ENCODE peak calls at places on chromosomes 3 and 15, in five cellular contexts. One of them, this sample, is unnamed.

GRCh38 chr3:57281710-57282109 is 10.8 kb downstream of the ASB14 start:
- DNase-seq in PC-9: peak; percentile 53
- DNase-seq in lower lobe of right lung: no peak
- DNase-seq in H9: no peak
- DNase-seq in tibial nerve: no peak
- DNase-seq in this sample: no peak

GRCh38 chr3:156211583-156211982 is 91.2 kb downstream of the KCNAB1 start:
- DNase-seq in lower lobe of right lung: no peak
- DNase-seq in H9: no peak
- DNase-seq in PC-9: no peak
- DNase-seq in tibial nerve: no peak
- DNase-seq in this sample: no peak

GRCh38 chr3:122793568-122794416 is at the start of gene HSPBAP1:
- DNase-seq in PC-9: peak; percentile 91
- DNase-seq in lower lobe of right lung: peak; percentile 97
- DNase-seq in tibial nerve: peak; percentile 90
- DNase-seq in H9: peak; percentile 96
- DNase-seq in this sample: peak; percentile 92

GRCh38 chr3:49276475-49277356 is at the start of gene C3orf62:
- DNase-seq in tibial nerve: peak; percentile 84
- DNase-seq in PC-9: no peak
- DNase-seq in lower lobe of right lung: peak; percentile 94
- DNase-seq in H9: peak; percentile 91
- DNase-seq in this sample: peak; percentile 11

GRCh38 chr3:49673715-49674490 is at the start of gene APEH:
- DNase-seq in H9: peak; percentile 98
- DNase-seq in tibial nerve: peak; percentile 87
- DNase-seq in PC-9: peak; percentile 93
- DNase-seq in lower lobe of right lung: peak; percentile 99
- DNase-seq in this sample: peak; percentile 93

GRCh38 chr3:115148142-115148790 is 1.2 kb upstream of the ZBTB20 start:
- DNase-seq in lower lobe of right lung: no peak
- DNase-seq in tibial nerve: no peak
- DNase-seq in PC-9: no peak
- DNase-seq in H9: no peak
- DNase-seq in this sample: no peak

GRCh38 chr3:123687286-123687685 is 102.4 kb upstream of the HACD2 start:
- DNase-seq in H9: no peak
- DNase-seq in lower lobe of right lung: no peak
- DNase-seq in PC-9: no peak
- DNase-seq in tibial nerve: no peak
- DNase-seq in this sample: no peak

GRCh38 chr3:105066106-105066839 is 300.4 kb upstream of the ALCAM start:
- DNase-seq in PC-9: no peak
- DNase-seq in lower lobe of right lung: no peak
- DNase-seq in tibial nerve: no peak
- DNase-seq in H9: no peak
- DNase-seq in this sample: no peak

GRCh38 chr3:42728056-42728455 is 25.5 kb upstream of the HHATL start:
- DNase-seq in lower lobe of right lung: no peak
- DNase-seq in tibial nerve: no peak
- DNase-seq in H9: peak; percentile 20
- DNase-seq in PC-9: no peak
- DNase-seq in this sample: no peak

GRCh38 chr15:40286794-40287193 is 3.9 kb upstream of the ANKRD63 start:
- DNase-seq in lower lobe of right lung: no peak
- DNase-seq in tibial nerve: no peak
- DNase-seq in H9: no peak
- DNase-seq in PC-9: no peak
- DNase-seq in this sample: no peak
- H3K27me3 ChIP-seq in lower lobe of right lung: peaks cover 26% of the 10 kb centered on the region
- H3K27me3 ChIP-seq in tibial nerve: no peaks in the 10 kb centered on the region
- H3K27me3 ChIP-seq in H9: peaks cover 23% of the 10 kb centered on the region
- H3K27me3 ChIP-seq in PC-9: no peaks in the 10 kb centered on the region
- H3K27me3 ChIP-seq in this sample: peaks cover 27% of the 10 kb centered on the region

GRCh38 chr3:142849148-142849547 is 39.7 kb downstream of the PCOLCE2 start:
- DNase-seq in PC-9: no peak
- DNase-seq in H9: no peak
- DNase-seq in tibial nerve: no peak
- DNase-seq in lower lobe of right lung: no peak
- DNase-seq in this sample: no peak
- H3K4me1 ChIP-seq in PC-9: peaks cover 46% of the 10 kb centered on the region
- H3K4me1 ChIP-seq in H9: no peaks in the 10 kb centered on the region
- H3K4me1 ChIP-seq in tibial nerve: no peaks in the 10 kb centered on the region
- H3K4me1 ChIP-seq in lower lobe of right lung: peaks cover 9% of the 10 kb centered on the region
- H3K4me1 ChIP-seq in this sample: peaks cover 4% of the 10 kb centered on the region

DNA sequence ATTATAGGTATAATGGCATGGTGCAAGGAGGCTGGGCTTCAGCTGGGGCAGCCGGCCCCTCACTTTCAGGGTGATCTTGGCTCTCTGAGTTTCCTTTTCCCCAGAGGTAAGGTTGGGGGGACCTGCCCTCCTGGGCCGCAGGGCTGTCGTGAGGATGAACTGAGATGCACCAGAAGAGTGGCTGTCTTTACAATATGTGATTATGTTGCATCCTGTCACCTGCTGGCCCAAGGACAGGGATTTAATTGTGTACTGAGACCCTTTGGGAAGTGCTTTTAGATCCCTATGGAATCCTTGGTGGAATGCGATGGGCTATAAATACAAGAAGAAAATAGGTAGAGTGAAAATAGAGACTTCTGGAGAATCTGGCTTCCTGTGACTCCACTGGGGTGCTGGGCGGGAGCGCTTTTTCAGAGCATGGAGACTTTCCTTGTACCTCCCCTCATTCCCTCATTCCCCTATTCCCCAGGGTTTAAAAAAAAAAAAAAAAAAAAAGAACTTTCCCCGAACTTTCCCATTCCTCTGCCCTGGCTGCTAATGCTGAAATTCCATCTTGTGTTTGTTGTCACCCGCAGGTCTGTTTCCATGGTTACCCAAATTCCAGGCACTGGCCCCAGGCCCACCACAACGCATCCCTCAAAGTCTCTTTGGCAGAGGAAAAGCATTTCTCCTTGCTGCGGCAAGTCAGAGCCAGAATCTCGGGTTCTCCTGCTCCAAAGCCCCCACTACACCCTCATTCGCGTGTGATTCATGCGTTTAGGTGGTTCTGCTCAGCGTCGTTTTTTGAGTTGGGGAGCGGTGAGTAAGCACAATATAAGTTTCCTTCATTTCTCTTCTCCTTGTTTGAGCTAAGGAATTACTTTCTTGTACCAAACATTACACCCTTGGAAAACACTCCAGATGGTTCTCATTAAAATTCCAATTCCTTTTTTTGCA is 21.8 kb downstream of the ANAPC13 start:
- DNase-seq in H9: peak; percentile 90
- DNase-seq in lower lobe of right lung: no peak
- DNase-seq in PC-9: no peak
- DNase-seq in tibial nerve: peak; percentile 71
- DNase-seq in this sample: peak; percentile 77
- H3K27ac ChIP-seq in H9: peak overlapping the region; percentile 75
- H3K27ac ChIP-seq in lower lobe of right lung: peak overlapping the region; percentile 79
- H3K27ac ChIP-seq in PC-9: no peak overlapping the region
- H3K27ac ChIP-seq in tibial nerve: peak overlapping the region; percentile 86
- H3K27ac ChIP-seq in this sample: no peak overlapping the region

DNA sequence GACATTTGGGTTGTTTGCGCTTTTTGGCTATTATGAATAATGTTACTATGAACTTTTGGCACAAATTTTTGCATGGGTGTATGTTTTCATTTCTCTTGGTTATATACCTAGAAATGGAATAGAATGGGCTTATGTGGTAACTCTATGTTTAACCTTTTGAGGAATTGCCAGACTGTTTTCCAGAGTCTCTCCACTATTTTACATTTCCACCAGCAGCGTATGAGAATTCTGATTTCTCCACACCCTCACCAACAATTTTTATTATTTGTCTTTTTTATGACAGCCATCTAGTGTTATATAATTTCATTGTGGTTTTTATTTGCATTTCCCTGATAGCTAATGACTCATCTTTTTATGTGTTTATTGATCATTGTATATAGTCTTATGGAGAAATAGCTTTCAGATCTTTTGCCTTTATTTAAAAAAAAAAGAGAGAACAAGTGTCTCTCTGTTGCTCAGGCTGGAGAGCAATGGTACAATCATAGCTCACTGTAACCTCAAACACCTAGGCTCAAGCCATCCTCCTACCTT is 247.2 kb downstream of the OPA1 start:
- DNase-seq in H9: no peak
- DNase-seq in tibial nerve: no peak
- DNase-seq in PC-9: peak; percentile 70
- DNase-seq in lower lobe of right lung: no peak
- DNase-seq in this sample: no peak
- H3K27me3 ChIP-seq in H9: no peaks in the 10 kb centered on the region
- H3K27me3 ChIP-seq in tibial nerve: no peaks in the 10 kb centered on the region
- H3K27me3 ChIP-seq in PC-9: no peaks in the 10 kb centered on the region
- H3K27me3 ChIP-seq in lower lobe of right lung: no peaks in the 10 kb centered on the region
- H3K27me3 ChIP-seq in this sample: no peaks in the 10 kb centered on the region